ENCODE peak calls at places on chromosomes 3 and 15, in six cellular contexts. R, U, L, C, P and M are unnamed samples.

GRCh38 chr3:10482631-10483363 is 22.6 kb downstream of the ATP2B2 start:
- DNase-seq in R (no peak), U (no peak), L (no peak), C (no peak), P (no peak), M (no peak)

GRCh38 chr3:51954120-51954519 is 1.1 kb upstream of the GPR62 start:
- DNase-seq in R (no peak), U (no peak), L (no peak), C (no peak), P (no peak), M (no peak)

GRCh38 chr15:66755298-66756068 is 53.4 kb downstream of the SMAD6 start:
- DNase-seq in R (no peak), U (no peak), L (no peak), C (no peak), P (no peak), M (no peak)

GRCh38 chr15:62495670-62496328 is 330.7 kb upstream of the C2CD4B start:
- DNase-seq in R (no peak), U (peak), L (no peak), C (no peak), P (peak), M (peak)

GRCh38 chr3:16768956-16769355 is 115.8 kb upstream of the PLCL2 start:
- DNase-seq in R (no peak), U (no peak), L (peak), C (no peak), P (no peak), M (no peak)

GRCh38 chr3:128683957-128684356 is 33.3 kb upstream of the RPN1 start:
- DNase-seq in R (no peak), U (no peak), L (no peak), C (peak), P (no peak), M (no peak)

GRCh38 chr15:42335074-42335473 is 24.2 kb upstream of the CAPN3 start:
- DNase-seq in R (no peak), U (no peak), L (no peak), C (no peak), P (no peak), M (no peak)

GRCh38 chr3:71057526-71057894 is 526.0 kb downstream of the FOXP1 start:
- DNase-seq in R (peak), U (no peak), L (peak), C (no peak), P (no peak), M (no peak)

GRCh38 chr3:177357352-177358084 is 160.2 kb upstream of the TBL1XR1 start:
- DNase-seq in R (peak), U (peak), L (peak), C (peak), P (peak), M (peak)

GRCh38 chr15:26551473-26551872 is 221.4 kb downstream of the GABRB3 start:
- DNase-seq in R (no peak), U (no peak), L (no peak), C (no peak), P (no peak), M (no peak)

GRCh38 chr3:192545346-192545745 is 182.0 kb downstream of the FGF12 start:
- DNase-seq in R (no peak), U (no peak), L (no peak), C (no peak), P (no peak), M (no peak)

DNA sequence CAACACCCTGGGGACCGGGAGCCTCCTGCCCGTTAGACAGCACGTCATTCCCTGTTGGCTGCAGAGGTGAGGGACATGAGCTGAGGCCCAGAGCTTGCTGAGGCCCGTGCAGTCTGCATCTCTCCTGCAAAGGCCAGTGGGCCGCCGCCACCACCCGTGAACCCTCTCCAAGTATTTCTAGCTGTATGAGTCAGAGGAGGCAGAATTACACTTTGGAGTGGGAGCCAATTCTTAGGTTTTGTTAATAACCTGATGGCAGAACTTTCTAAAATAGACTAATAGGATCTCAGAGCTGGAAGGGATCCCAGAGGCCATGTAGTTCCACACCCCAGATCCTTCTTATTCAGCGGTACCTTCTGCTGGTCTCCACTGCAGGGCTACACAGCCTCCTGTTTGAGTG is 335.2 kb upstream of the CTDSPL start:
- DNase-seq in R (no peak), U (no peak), L (no peak), C (no peak), P (peak), M (peak)
- H3K4me3 ChIP-seq in R (no peak), U (no peak), L (no peak), C (no peak), P (no peak), M (no peak)

GRCh38 chr15:75348563-75349350 is 1.9 kb downstream of the NEIL1 start:
- DNase-seq in R (peak), U (no peak), L (no peak), C (no peak), P (no peak), M (no peak)

GRCh38 chr15:75349851-75350588 is 3.2 kb downstream of the NEIL1 start:
- DNase-seq in R (no peak), U (no peak), L (no peak), C (peak), P (no peak), M (no peak)

GRCh38 chr15:75347222-75348033 is 589 bp downstream of the NEIL1 start:
- DNase-seq in R (peak), U (no peak), L (peak), C (peak), P (peak), M (no peak)

GRCh38 chr15:75346796-75347221 is at the start of gene NEIL1:
- DNase-seq in R (peak), U (no peak), L (peak), C (no peak), P (no peak), M (no peak)

GRCh38 chr15:75348034-75348562 is 1.3 kb downstream of the NEIL1 start:
- DNase-seq in R (peak), U (no peak), L (no peak), C (no peak), P (no peak), M (no peak)
- H3K4me3 ChIP-seq in R (peak), U (peak), L (peak), C (no peak), P (peak), M (peak)

GRCh38 chr15:52288986-52289385 is 6.6 kb downstream of the MYO5C start:
- DNase-seq in R (no peak), U (no peak), L (no peak), C (no peak), P (no peak), M (no peak)
- H3K4me3 ChIP-seq in R (no peak), U (no peak), L (no peak), C (no peak), P (no peak), M (no peak)

GRCh38 chr3:159854500-159855124 is 134.0 kb upstream of the IL12A start:
- DNase-seq in R (peak), U (peak), L (peak), C (no peak), P (no peak), M (peak)

GRCh38 chr3:159855599-159856495 is 132.8 kb upstream of the IL12A start:
- DNase-seq in R (peak), U (no peak), L (peak), C (no peak), P (no peak), M (peak)

GRCh38 chr3:159852256-159852655 is 136.4 kb upstream of the IL12A start:
- DNase-seq in R (peak), U (no peak), L (no peak), C (no peak), P (no peak), M (peak)

GRCh38 chr3:159852821-159853505 is 135.7 kb upstream of the IL12A start:
- DNase-seq in R (peak), U (peak), L (peak), C (no peak), P (no peak), M (peak)

DNA sequence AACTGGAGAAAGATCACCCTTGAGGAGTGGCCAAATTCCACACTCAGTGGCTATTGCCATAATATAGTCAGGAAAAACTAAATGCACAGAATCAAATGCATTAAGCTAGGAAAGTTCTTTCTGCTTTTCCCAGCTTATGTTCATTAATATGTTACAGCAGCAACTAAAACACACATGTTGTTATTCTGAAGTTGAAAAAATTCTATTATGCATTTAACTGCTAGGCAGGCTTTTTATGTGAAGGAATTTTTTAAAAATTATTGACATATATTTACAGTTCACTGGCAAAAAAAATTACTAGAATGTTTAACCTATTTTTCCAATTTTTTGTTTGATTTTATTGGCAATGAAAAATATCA is 135.2 kb upstream of the IL12A start:
- DNase-seq in R (no peak), U (no peak), L (no peak), C (no peak), P (no peak), M (no peak)
- H3K4me3 ChIP-seq in R (peak), U (peak), L (no peak), C (no peak), P (no peak), M (no peak)

GRCh38 chr15:100132309-100132708 is 209.5 kb downstream of the ADAMTS17 start:
- DNase-seq in R (no peak), U (no peak), L (no peak), C (no peak), P (no peak), M (no peak)
- H3K4me3 ChIP-seq in R (no peak), U (no peak), L (no peak), C (no peak), P (no peak), M (no peak)

GRCh38 chr3:154323921-154324738 is at the start of gene DHX36:
- DNase-seq in R (peak), U (peak), L (peak), C (peak), P (peak), M (peak)

GRCh38 chr3:154327871-154328270 is 3.6 kb upstream of the DHX36 start:
- DNase-seq in R (no peak), U (no peak), L (no peak), C (no peak), P (no peak), M (no peak)

GRCh38 chr3:154324919-154325318 is 632 bp upstream of the DHX36 start:
- DNase-seq in R (no peak), U (no peak), L (no peak), C (no peak), P (no peak), M (no peak)
- H3K4me3 ChIP-seq in R (peak), U (peak), L (peak), C (peak), P (no peak), M (peak)

GRCh38 chr15:33066584-33066983 is 127.9 kb downstream of the FMN1 start:
- DNase-seq in R (no peak), U (no peak), L (no peak), C (no peak), P (no peak), M (no peak)
- H3K4me3 ChIP-seq in R (no peak), U (peak), L (no peak), C (no peak), P (no peak), M (no peak)